ENCODE peak calls at places on chromosome 21, in six cellular contexts. One of them, this sample, is unnamed. For H3K4me1, the result is how much of the 10 kb centered on the place peaks cover.

GRCh38 chr21:30935121-30935888 is 53.9 kb upstream of the KRTAP11-1 start:
- DNase-seq in mesendoderm: no peak
- DNase-seq in IMR-90: no peak
- DNase-seq in H1: no peak
- DNase-seq in neuronal stem cell: no peak
- DNase-seq in trophoblast cell: no peak
- DNase-seq in this sample: no peak

GRCh38 chr21:26801524-26801923 is 43.7 kb downstream of the ADAMTS1 start:
- DNase-seq in mesendoderm: no peak
- DNase-seq in IMR-90: peak
- DNase-seq in H1: no peak
- DNase-seq in neuronal stem cell: no peak
- DNase-seq in trophoblast cell: peak
- DNase-seq in this sample: peak

GRCh38 chr21:36902793-36903192 is 63.7 kb downstream of the HLCS start:
- DNase-seq in mesendoderm: no peak
- DNase-seq in IMR-90: peak
- DNase-seq in H1: no peak
- DNase-seq in neuronal stem cell: no peak
- DNase-seq in trophoblast cell: no peak
- DNase-seq in this sample: peak

GRCh38 chr21:38631171-38631570 is 132.9 kb upstream of the ERG start:
- DNase-seq in mesendoderm: no peak
- DNase-seq in IMR-90: no peak
- DNase-seq in H1: no peak
- DNase-seq in neuronal stem cell: no peak
- DNase-seq in trophoblast cell: no peak
- DNase-seq in this sample: no peak

GRCh38 chr21:39105341-39105765 is 77.9 kb downstream of the PSMG1 start:
- DNase-seq in mesendoderm: no peak
- DNase-seq in IMR-90: peak
- DNase-seq in H1: no peak
- DNase-seq in neuronal stem cell: no peak
- DNase-seq in trophoblast cell: no peak
- DNase-seq in this sample: peak

GRCh38 chr21:36661511-36662309 is 37.2 kb upstream of the SIM2 start:
- DNase-seq in mesendoderm: peak
- DNase-seq in IMR-90: peak
- DNase-seq in H1: no peak
- DNase-seq in neuronal stem cell: no peak
- DNase-seq in trophoblast cell: peak
- DNase-seq in this sample: peak

GRCh38 chr21:25963186-25963585 is 207.4 kb downstream of the APP start:
- DNase-seq in mesendoderm: no peak
- DNase-seq in IMR-90: peak
- DNase-seq in H1: no peak
- DNase-seq in neuronal stem cell: no peak
- DNase-seq in trophoblast cell: peak
- DNase-seq in this sample: peak

GRCh38 chr21:32062591-32063227 is 189.9 kb downstream of the HUNK start:
- DNase-seq in mesendoderm: no peak
- DNase-seq in IMR-90: no peak
- DNase-seq in H1: no peak
- DNase-seq in neuronal stem cell: no peak
- DNase-seq in trophoblast cell: no peak
- DNase-seq in this sample: no peak

GRCh38 chr21:41895643-41896493 is 16.7 kb upstream of the PRDM15 start:
- DNase-seq in mesendoderm: peak
- DNase-seq in IMR-90: peak
- DNase-seq in H1: no peak
- DNase-seq in neuronal stem cell: no peak
- DNase-seq in trophoblast cell: no peak
- DNase-seq in this sample: no peak

GRCh38 chr21:15928196-15928595 is 198.4 kb downstream of the USP25 start:
- DNase-seq in mesendoderm: no peak
- DNase-seq in IMR-90: no peak
- DNase-seq in H1: no peak
- DNase-seq in neuronal stem cell: no peak
- DNase-seq in trophoblast cell: no peak
- DNase-seq in this sample: no peak

GRCh38 chr21:43994646-43995045 is 17.5 kb upstream of the TRAPPC10 start:
- DNase-seq in mesendoderm: no peak
- DNase-seq in IMR-90: no peak
- DNase-seq in H1: no peak
- DNase-seq in neuronal stem cell: no peak
- DNase-seq in trophoblast cell: no peak
- DNase-seq in this sample: no peak

GRCh38 chr21:17051054-17051453 is 461.8 kb upstream of the CXADR start:
- DNase-seq in mesendoderm: peak
- DNase-seq in IMR-90: no peak
- DNase-seq in H1: no peak
- DNase-seq in neuronal stem cell: no peak
- DNase-seq in trophoblast cell: peak
- DNase-seq in this sample: no peak

GRCh38 chr21:41827951-41828883 is 50.9 kb downstream of the PRDM15 start:
- DNase-seq in mesendoderm: no peak
- DNase-seq in IMR-90: no peak
- DNase-seq in H1: no peak
- DNase-seq in neuronal stem cell: no peak
- DNase-seq in trophoblast cell: no peak
- DNase-seq in this sample: no peak

GRCh38 chr21:39263372-39263771 is 50.1 kb downstream of the BRWD1 start:
- DNase-seq in mesendoderm: no peak
- DNase-seq in IMR-90: peak
- DNase-seq in H1: no peak
- DNase-seq in neuronal stem cell: no peak
- DNase-seq in trophoblast cell: no peak
- DNase-seq in this sample: peak

GRCh38 chr21:36010801-36011200 is 49.5 kb downstream of the SETD4 start:
- DNase-seq in mesendoderm: no peak
- DNase-seq in IMR-90: no peak
- DNase-seq in H1: no peak
- DNase-seq in neuronal stem cell: no peak
- DNase-seq in trophoblast cell: no peak
- DNase-seq in this sample: no peak

GRCh38 chr21:42833439-42833815 is 45.9 kb downstream of the WDR4 start:
- DNase-seq in mesendoderm: peak
- DNase-seq in IMR-90: peak
- DNase-seq in H1: no peak
- DNase-seq in neuronal stem cell: no peak
- DNase-seq in trophoblast cell: peak
- DNase-seq in this sample: peak

GRCh38 chr21:38958940-38959685 is 153.4 kb downstream of the ETS2 start:
- DNase-seq in mesendoderm: no peak
- DNase-seq in IMR-90: peak
- DNase-seq in H1: no peak
- DNase-seq in neuronal stem cell: no peak
- DNase-seq in trophoblast cell: peak
- DNase-seq in this sample: peak

GRCh38 chr21:15682977-15683376 is 46.8 kb upstream of the USP25 start:
- DNase-seq in mesendoderm: no peak
- DNase-seq in IMR-90: peak
- DNase-seq in H1: no peak
- DNase-seq in neuronal stem cell: no peak
- DNase-seq in trophoblast cell: peak
- DNase-seq in this sample: peak

GRCh38 chr21:41601573-41602371 is 93.8 kb upstream of the TMPRSS2 start:
- DNase-seq in mesendoderm: no peak
- DNase-seq in IMR-90: peak
- DNase-seq in H1: no peak
- DNase-seq in neuronal stem cell: no peak
- DNase-seq in trophoblast cell: no peak
- DNase-seq in this sample: no peak

GRCh38 chr21:15999741-16000140 is 270.0 kb downstream of the USP25 start:
- DNase-seq in mesendoderm: no peak
- DNase-seq in IMR-90: no peak
- DNase-seq in H1: no peak
- DNase-seq in neuronal stem cell: no peak
- DNase-seq in trophoblast cell: no peak
- DNase-seq in this sample: no peak

GRCh38 chr21:38929652-38930051 is 123.9 kb downstream of the ETS2 start:
- DNase-seq in mesendoderm: no peak
- DNase-seq in IMR-90: no peak
- DNase-seq in H1: no peak
- DNase-seq in neuronal stem cell: no peak
- DNase-seq in trophoblast cell: no peak
- DNase-seq in this sample: no peak

GRCh38 chr21:37005548-37006242 is 807 bp upstream of the RIPPLY3 start:
- DNase-seq in mesendoderm: peak
- DNase-seq in IMR-90: no peak
- DNase-seq in H1: no peak
- DNase-seq in neuronal stem cell: no peak
- DNase-seq in trophoblast cell: no peak
- DNase-seq in this sample: no peak

GRCh38 chr21:36122977-36123376 is 11.9 kb upstream of the CBR3 start:
- DNase-seq in mesendoderm: no peak
- DNase-seq in IMR-90: no peak
- DNase-seq in H1: no peak
- DNase-seq in neuronal stem cell: no peak
- DNase-seq in trophoblast cell: no peak
- DNase-seq in this sample: no peak

GRCh38 chr21:25970254-25970930 is 200.2 kb downstream of the APP start:
- DNase-seq in mesendoderm: no peak
- DNase-seq in IMR-90: no peak
- DNase-seq in H1: no peak
- DNase-seq in neuronal stem cell: no peak
- DNase-seq in trophoblast cell: no peak
- DNase-seq in this sample: no peak

GRCh38 chr21:37762606-37763005 is 153.7 kb downstream of the KCNJ6 start:
- DNase-seq in mesendoderm: no peak
- DNase-seq in IMR-90: no peak
- DNase-seq in H1: no peak
- DNase-seq in neuronal stem cell: no peak
- DNase-seq in trophoblast cell: no peak
- DNase-seq in this sample: no peak

GRCh38 chr21:22297575-22297974 is 1299.4 kb downstream of the NCAM2 start:
- DNase-seq in mesendoderm: no peak
- DNase-seq in IMR-90: no peak
- DNase-seq in H1: no peak
- DNase-seq in neuronal stem cell: no peak
- DNase-seq in trophoblast cell: no peak
- DNase-seq in this sample: no peak

GRCh38 chr21:42461881-42462877 is 33.8 kb downstream of the RSPH1 start:
- DNase-seq in mesendoderm: peak
- DNase-seq in IMR-90: no peak
- DNase-seq in H1: no peak
- DNase-seq in neuronal stem cell: no peak
- DNase-seq in trophoblast cell: no peak
- DNase-seq in this sample: no peak

GRCh38 chr21:15679630-15680029 is 50.2 kb upstream of the USP25 start:
- DNase-seq in mesendoderm: peak
- DNase-seq in IMR-90: no peak
- DNase-seq in H1: no peak
- DNase-seq in neuronal stem cell: no peak
- DNase-seq in trophoblast cell: no peak
- DNase-seq in this sample: no peak

GRCh38 chr21:32367158-32367557 is 25.7 kb downstream of the URB1 start:
- DNase-seq in mesendoderm: no peak
- DNase-seq in IMR-90: no peak
- DNase-seq in H1: no peak
- DNase-seq in neuronal stem cell: no peak
- DNase-seq in trophoblast cell: no peak
- DNase-seq in this sample: no peak

GRCh38 chr21:36917487-36918158 is 48.8 kb downstream of the HLCS start:
- DNase-seq in mesendoderm: peak
- DNase-seq in IMR-90: peak
- DNase-seq in H1: peak
- DNase-seq in neuronal stem cell: peak
- DNase-seq in trophoblast cell: peak
- DNase-seq in this sample: peak

GRCh38 chr21:42071146-42071737 is at the start of gene UMODL1:
- DNase-seq in mesendoderm: no peak
- DNase-seq in IMR-90: no peak
- DNase-seq in H1: no peak
- DNase-seq in neuronal stem cell: no peak
- DNase-seq in trophoblast cell: no peak
- DNase-seq in this sample: no peak

GRCh38 chr21:29174607-29175013 is 44.2 kb downstream of the MAP3K7CL start:
- DNase-seq in mesendoderm: no peak
- DNase-seq in IMR-90: peak
- DNase-seq in H1: no peak
- DNase-seq in neuronal stem cell: no peak
- DNase-seq in trophoblast cell: no peak
- DNase-seq in this sample: no peak
- H3K4me1 ChIP-seq in mesendoderm: under half
- H3K4me1 ChIP-seq in IMR-90: under half
- H3K4me1 ChIP-seq in H1: under half
- H3K4me1 ChIP-seq in neuronal stem cell: under half
- H3K4me1 ChIP-seq in trophoblast cell: under half
- H3K4me1 ChIP-seq in this sample: under half

GRCh38 chr21:14543983-14544382 is 2.1 kb downstream of the SAMSN1 start:
- DNase-seq in mesendoderm: no peak
- DNase-seq in IMR-90: no peak
- DNase-seq in H1: no peak
- DNase-seq in neuronal stem cell: no peak
- DNase-seq in trophoblast cell: no peak
- DNase-seq in this sample: no peak
- H3K4me3 ChIP-seq in mesendoderm: no peak
- H3K4me3 ChIP-seq in IMR-90: no peak
- H3K4me3 ChIP-seq in H1: no peak
- H3K4me3 ChIP-seq in neuronal stem cell: no peak
- H3K4me3 ChIP-seq in trophoblast cell: no peak
- H3K4me3 ChIP-seq in this sample: no peak

GRCh38 chr21:29300547-29301138 is 1.9 kb downstream of the BACH1 start:
- DNase-seq in mesendoderm: no peak
- DNase-seq in IMR-90: peak
- DNase-seq in H1: no peak
- DNase-seq in neuronal stem cell: no peak
- DNase-seq in trophoblast cell: peak
- DNase-seq in this sample: no peak

GRCh38 chr21:29298348-29299045 is at the start of gene BACH1:
- DNase-seq in mesendoderm: peak
- DNase-seq in IMR-90: peak
- DNase-seq in H1: peak
- DNase-seq in neuronal stem cell: peak
- DNase-seq in trophoblast cell: peak
- DNase-seq in this sample: peak

GRCh38 chr21:29297483-29298347 is 1.0 kb upstream of the BACH1 start:
- DNase-seq in mesendoderm: no peak
- DNase-seq in IMR-90: no peak
- DNase-seq in H1: no peak
- DNase-seq in neuronal stem cell: no peak
- DNase-seq in trophoblast cell: no peak
- DNase-seq in this sample: no peak

GRCh38 chr21:29299906-29300546 is 1.3 kb downstream of the BACH1 start:
- DNase-seq in mesendoderm: peak
- DNase-seq in IMR-90: peak
- DNase-seq in H1: no peak
- DNase-seq in neuronal stem cell: peak
- DNase-seq in trophoblast cell: peak
- DNase-seq in this sample: peak

GRCh38 chr21:29299046-29299905 is 554 bp downstream of the BACH1 start:
- DNase-seq in mesendoderm: peak
- DNase-seq in IMR-90: peak
- DNase-seq in H1: no peak
- DNase-seq in neuronal stem cell: peak
- DNase-seq in trophoblast cell: peak
- DNase-seq in this sample: peak
- H3K23ac ChIP-seq in mesendoderm: peak
- H3K23ac ChIP-seq in IMR-90: peak
- H3K23ac ChIP-seq in H1: no peak
- H3K23ac ChIP-seq in neuronal stem cell: peak
- H3K23ac ChIP-seq in trophoblast cell: peak
- H3K23ac ChIP-seq in this sample: no peak

GRCh38 chr21:46500224-46500861 is 41.7 kb downstream of the DIP2A start:
- DNase-seq in mesendoderm: no peak
- DNase-seq in IMR-90: peak
- DNase-seq in H1: no peak
- DNase-seq in neuronal stem cell: no peak
- DNase-seq in trophoblast cell: no peak
- DNase-seq in this sample: peak
- H3K4me1 ChIP-seq in mesendoderm: under half
- H3K4me1 ChIP-seq in IMR-90: under half
- H3K4me1 ChIP-seq in H1: under half
- H3K4me1 ChIP-seq in neuronal stem cell: under half
- H3K4me1 ChIP-seq in trophoblast cell: under half
- H3K4me1 ChIP-seq in this sample: under half